ENCODE peak calls at places on chromosomes 3 and 15, in four cellular contexts. Z is fibroblast of lung, Q is WERI-Rb-1, O is ACHN. V is an unnamed sample.

GRCh38 chr3:162865466-162865865 is 1368.9 kb downstream of the OTOL1 start:
- DNase-seq in Z (peak), O (peak), Q (no peak), V (no peak)

GRCh38 chr3:14124223-14124614 is 451 bp downstream of the CHCHD4 start:
- DNase-seq in O (peak), Q (peak), Z (peak), V (peak)

GRCh38 chr3:32888739-32889138 is 62.7 kb upstream of the CCR4 start:
- DNase-seq in Z (no peak), Q (no peak), O (no peak), V (no peak)

GRCh38 chr15:58260911-58261267 is 122.7 kb downstream of the AQP9 start:
- DNase-seq in Z (peak), O (no peak), Q (no peak), V (no peak)

GRCh38 chr3:66195347-66195783 is 25.4 kb upstream of the SLC25A26 start:
- DNase-seq in Q (peak), Z (peak), O (peak), V (no peak)

GRCh38 chr3:63050548-63050947 is 175.3 kb upstream of the CADPS start:
- DNase-seq in O (no peak), Q (no peak), Z (no peak), V (no peak)

GRCh38 chr3:51959651-51960050 is 4.5 kb downstream of the GPR62 start:
- DNase-seq in Z (no peak), Q (no peak), O (no peak), V (no peak)

GRCh38 chr3:82080792-82081191 is 319.3 kb upstream of the GBE1 start:
- DNase-seq in Z (no peak), Q (no peak), O (no peak), V (no peak)

GRCh38 chr15:35293353-35294130 is 208.4 kb upstream of the NANOGP8 start:
- DNase-seq in O (peak), Z (peak), Q (no peak), V (no peak)

V was measured in tibial nerve.